ENCODE peak calls at places on chromosomes 1 and 21, in ten cellular contexts. E, K, I, X, Y, H, Z, F, L and T are unnamed samples.

GRCh38 chr1:31647106-31647505 is 2.4 kb upstream of the PEF1 start:
- DNase-seq in X (peak; percentile 81), I (no peak), F (peak; percentile 35), Z (no peak), Y (no peak), K (no peak), L (no peak), H (no peak), E (peak; percentile 56), T (no peak)

GRCh38 chr1:23747947-23748346 is 4.7 kb downstream of the ELOA start:
- DNase-seq in I (no peak), E (no peak), F (no peak), X (no peak), L (no peak), Z (no peak), H (no peak), K (no peak), Y (no peak), T (no peak)

GRCh38 chr1:85366391-85366790 is 90.0 kb upstream of the BCL10 start:
- DNase-seq in H (no peak), Z (no peak), X (peak; percentile 91), F (peak; percentile 90), K (no peak), I (no peak), L (no peak), E (peak; percentile 54), Y (no peak), T (peak; percentile 48)

GRCh38 chr1:64199154-64199553 is 4.3 kb upstream of the UBE2U start:
- DNase-seq in Z (no peak), I (no peak), X (no peak), F (peak; percentile 27), L (no peak), Y (no peak), H (no peak), E (peak; percentile 17), K (no peak), T (no peak)

GRCh38 chr1:13714851-13715250 is 14.9 kb downstream of the PRDM2 start:
- DNase-seq in F (no peak), L (no peak), X (no peak), H (no peak), I (no peak), Z (no peak), E (no peak), Y (no peak), K (no peak), T (no peak)

GRCh38 chr1:9182784-9183257 is 51.8 kb upstream of the H6PD start:
- DNase-seq in Z (no peak), Y (no peak), H (no peak), E (no peak), K (no peak), I (no peak), F (no peak), L (no peak), X (no peak), T (no peak)

GRCh38 chr1:35573776-35574654 is 901 bp downstream of the TFAP2E start:
- DNase-seq in K (no peak), E (no peak), H (no peak), I (no peak), Y (no peak), L (no peak), Z (no peak), X (no peak), F (no peak), T (no peak)

GRCh38 chr1:60904079-60904852 is 178.1 kb upstream of the NFIA start:
- DNase-seq in X (peak; percentile 71), Y (no peak), K (no peak), L (no peak), I (no peak), Z (no peak), H (no peak), E (no peak), F (peak; percentile 51), T (no peak)

GRCh38 chr1:24493785-24494184 is 8.9 kb upstream of the RCAN3 start:
- DNase-seq in H (no peak), I (no peak), Y (no peak), L (no peak), E (no peak), K (no peak), X (no peak), Z (no peak), F (no peak), T (no peak)

GRCh38 chr21:32520885-32521735 is 64.2 kb downstream of the TCP10L start:
- DNase-seq in X (peak; percentile 99), L (no peak), Z (no peak), Y (no peak), E (peak; percentile 92), F (peak; percentile 99), H (no peak), K (no peak), I (peak; percentile 35), T (no peak)